ENCODE peak calls at places on chromosomes 6 and 20, in six cellular contexts. One of them, this sample, is unnamed.

GRCh38 chr6:169963581-169964297 is 212.3 kb downstream of the ERMARD start:
- DNase-seq in CD8-positive, alpha-beta memory T cell: no peak
- DNase-seq in A549: no peak
- DNase-seq in iPS DF 6.9: no peak
- DNase-seq in ascending aorta: no peak
- DNase-seq in right lobe of liver: peak; percentile 22
- DNase-seq in this sample: peak; percentile 16

GRCh38 chr6:43260791-43261190 is 17.5 kb downstream of the TTBK1 start:
- DNase-seq in A549: no peak
- DNase-seq in ascending aorta: no peak
- DNase-seq in CD8-positive, alpha-beta memory T cell: no peak
- DNase-seq in right lobe of liver: no peak
- DNase-seq in iPS DF 6.9: no peak
- DNase-seq in this sample: no peak

GRCh38 chr6:42629845-42630244 is 66.0 kb downstream of the UBR2 start:
- DNase-seq in ascending aorta: no peak
- DNase-seq in A549: no peak
- DNase-seq in CD8-positive, alpha-beta memory T cell: no peak
- DNase-seq in iPS DF 6.9: no peak
- DNase-seq in right lobe of liver: no peak
- DNase-seq in this sample: no peak

GRCh38 chr20:5822569-5822968 is 72.4 kb downstream of the SHLD1 start:
- DNase-seq in right lobe of liver: no peak
- DNase-seq in ascending aorta: no peak
- DNase-seq in CD8-positive, alpha-beta memory T cell: no peak
- DNase-seq in iPS DF 6.9: no peak
- DNase-seq in A549: no peak
- DNase-seq in this sample: no peak

GRCh38 chr20:11703119-11703518 is 214.6 kb upstream of the BTBD3 start:
- DNase-seq in iPS DF 6.9: no peak
- DNase-seq in ascending aorta: no peak
- DNase-seq in CD8-positive, alpha-beta memory T cell: no peak
- DNase-seq in right lobe of liver: no peak
- DNase-seq in A549: no peak
- DNase-seq in this sample: no peak

GRCh38 chr6:16854986-16855385 is 93.7 kb upstream of the ATXN1 start:
- DNase-seq in right lobe of liver: no peak
- DNase-seq in A549: no peak
- DNase-seq in ascending aorta: no peak
- DNase-seq in CD8-positive, alpha-beta memory T cell: no peak
- DNase-seq in iPS DF 6.9: no peak
- DNase-seq in this sample: no peak

GRCh38 chr6:40631760-40632159 is 44.6 kb upstream of the LRFN2 start:
- DNase-seq in right lobe of liver: no peak
- DNase-seq in CD8-positive, alpha-beta memory T cell: no peak
- DNase-seq in A549: no peak
- DNase-seq in ascending aorta: no peak
- DNase-seq in iPS DF 6.9: no peak
- DNase-seq in this sample: no peak

GRCh38 chr6:145028144-145028818 is 707.0 kb downstream of the EPM2A start:
- DNase-seq in ascending aorta: no peak
- DNase-seq in right lobe of liver: no peak
- DNase-seq in CD8-positive, alpha-beta memory T cell: no peak
- DNase-seq in A549: peak; percentile 57
- DNase-seq in iPS DF 6.9: peak; percentile 22
- DNase-seq in this sample: no peak

GRCh38 chr20:25259788-25260254 is 11.9 kb downstream of the PYGB start:
- DNase-seq in right lobe of liver: no peak
- DNase-seq in CD8-positive, alpha-beta memory T cell: no peak
- DNase-seq in iPS DF 6.9: no peak
- DNase-seq in ascending aorta: no peak
- DNase-seq in A549: no peak
- DNase-seq in this sample: no peak

GRCh38 chr20:63132131-63132714 is 83.7 kb downstream of the YTHDF1 start:
- DNase-seq in iPS DF 6.9: no peak
- DNase-seq in right lobe of liver: peak; percentile 28
- DNase-seq in A549: no peak
- DNase-seq in CD8-positive, alpha-beta memory T cell: no peak
- DNase-seq in ascending aorta: no peak
- DNase-seq in this sample: no peak

GRCh38 chr20:44028341-44028715 is 113.7 kb downstream of the TOX2 start:
- DNase-seq in CD8-positive, alpha-beta memory T cell: no peak
- DNase-seq in ascending aorta: no peak
- DNase-seq in right lobe of liver: peak; percentile 12
- DNase-seq in iPS DF 6.9: no peak
- DNase-seq in A549: no peak
- DNase-seq in this sample: peak; percentile 1

GRCh38 chr6:82744286-82745015 is 321.2 kb downstream of the UBE3D start:
- DNase-seq in ascending aorta: no peak
- DNase-seq in A549: no peak
- DNase-seq in CD8-positive, alpha-beta memory T cell: no peak
- DNase-seq in right lobe of liver: no peak
- DNase-seq in iPS DF 6.9: no peak
- DNase-seq in this sample: no peak

GRCh38 chr20:18662279-18662678 is 74.4 kb downstream of the DTD1 start:
- DNase-seq in CD8-positive, alpha-beta memory T cell: no peak
- DNase-seq in A549: no peak
- DNase-seq in right lobe of liver: no peak
- DNase-seq in ascending aorta: no peak
- DNase-seq in iPS DF 6.9: no peak
- DNase-seq in this sample: no peak

GRCh38 chr20:17570347-17571152 is 675 bp downstream of the DSTN start:
- DNase-seq in A549: peak; percentile 77
- DNase-seq in CD8-positive, alpha-beta memory T cell: peak; percentile 22
- DNase-seq in ascending aorta: no peak
- DNase-seq in iPS DF 6.9: no peak
- DNase-seq in right lobe of liver: peak; percentile 62
- DNase-seq in this sample: peak; percentile 58

GRCh38 chr6:10970731-10971130 is 73.4 kb downstream of the ELOVL2 start:
- DNase-seq in A549: no peak
- DNase-seq in iPS DF 6.9: no peak
- DNase-seq in ascending aorta: no peak
- DNase-seq in right lobe of liver: no peak
- DNase-seq in CD8-positive, alpha-beta memory T cell: no peak
- DNase-seq in this sample: no peak

GRCh38 chr20:53989977-53990376 is 80.4 kb downstream of the BCAS1 start:
- DNase-seq in A549: no peak
- DNase-seq in right lobe of liver: no peak
- DNase-seq in ascending aorta: no peak
- DNase-seq in iPS DF 6.9: no peak
- DNase-seq in CD8-positive, alpha-beta memory T cell: no peak
- DNase-seq in this sample: no peak

GRCh38 chr20:8342401-8342800 is 210.3 kb downstream of the PLCB1 start:
- DNase-seq in iPS DF 6.9: no peak
- DNase-seq in right lobe of liver: no peak
- DNase-seq in CD8-positive, alpha-beta memory T cell: no peak
- DNase-seq in ascending aorta: no peak
- DNase-seq in A549: no peak
- DNase-seq in this sample: no peak

GRCh38 chr20:54649511-54649962 is 174.1 kb downstream of the DOK5 start:
- DNase-seq in iPS DF 6.9: peak; percentile 70
- DNase-seq in CD8-positive, alpha-beta memory T cell: no peak
- DNase-seq in right lobe of liver: peak; percentile 82
- DNase-seq in ascending aorta: no peak
- DNase-seq in A549: peak; percentile 75
- DNase-seq in this sample: peak; percentile 92

GRCh38 chr6:166078294-166078693 is 89.4 kb downstream of the TBXT start:
- DNase-seq in right lobe of liver: no peak
- DNase-seq in A549: no peak
- DNase-seq in ascending aorta: no peak
- DNase-seq in CD8-positive, alpha-beta memory T cell: no peak
- DNase-seq in iPS DF 6.9: no peak
- DNase-seq in this sample: no peak

GRCh38 chr6:132354517-132355167 is 46.6 kb downstream of the MOXD1 start:
- DNase-seq in CD8-positive, alpha-beta memory T cell: peak; percentile 37
- DNase-seq in right lobe of liver: no peak
- DNase-seq in iPS DF 6.9: no peak
- DNase-seq in ascending aorta: no peak
- DNase-seq in A549: peak; percentile 29
- DNase-seq in this sample: peak; percentile 44

GRCh38 chr6:8137529-8137939 is 35.2 kb upstream of the EEF1E1 start:
- DNase-seq in iPS DF 6.9: no peak
- DNase-seq in ascending aorta: no peak
- DNase-seq in CD8-positive, alpha-beta memory T cell: no peak
- DNase-seq in A549: no peak
- DNase-seq in right lobe of liver: no peak
- DNase-seq in this sample: no peak

GRCh38 chr20:25553819-25554296 is 31.5 kb downstream of the NINL start:
- DNase-seq in right lobe of liver: no peak
- DNase-seq in ascending aorta: no peak
- DNase-seq in iPS DF 6.9: no peak
- DNase-seq in A549: no peak
- DNase-seq in CD8-positive, alpha-beta memory T cell: no peak
- DNase-seq in this sample: no peak

GRCh38 chr6:166862287-166862977 is 93.9 kb downstream of the RNASET2 start:
- DNase-seq in ascending aorta: no peak
- DNase-seq in A549: no peak
- DNase-seq in CD8-positive, alpha-beta memory T cell: peak; percentile 13
- DNase-seq in right lobe of liver: no peak
- DNase-seq in iPS DF 6.9: no peak
- DNase-seq in this sample: peak; percentile 44

GRCh38 chr6:116012966-116013365 is 47.7 kb downstream of the FRK start:
- DNase-seq in ascending aorta: no peak
- DNase-seq in A549: no peak
- DNase-seq in right lobe of liver: no peak
- DNase-seq in CD8-positive, alpha-beta memory T cell: no peak
- DNase-seq in iPS DF 6.9: no peak
- DNase-seq in this sample: no peak

GRCh38 chr6:90098025-90098474 is 198.6 kb downstream of the BACH2 start:
- DNase-seq in ascending aorta: peak; percentile 63
- DNase-seq in right lobe of liver: no peak
- DNase-seq in iPS DF 6.9: no peak
- DNase-seq in CD8-positive, alpha-beta memory T cell: no peak
- DNase-seq in A549: no peak
- DNase-seq in this sample: no peak

GRCh38 chr6:150026976-150027805 is 1.9 kb upstream of the RAET1L start:
- DNase-seq in A549: no peak
- DNase-seq in iPS DF 6.9: no peak
- DNase-seq in CD8-positive, alpha-beta memory T cell: no peak
- DNase-seq in right lobe of liver: no peak
- DNase-seq in ascending aorta: no peak
- DNase-seq in this sample: no peak

GRCh38 chr6:42610416-42610815 is 46.6 kb downstream of the UBR2 start:
- DNase-seq in iPS DF 6.9: no peak
- DNase-seq in right lobe of liver: no peak
- DNase-seq in CD8-positive, alpha-beta memory T cell: no peak
- DNase-seq in A549: no peak
- DNase-seq in ascending aorta: no peak
- DNase-seq in this sample: no peak

GRCh38 chr6:156634048-156634447 is 143.1 kb upstream of the ARID1B start:
- DNase-seq in iPS DF 6.9: no peak
- DNase-seq in A549: no peak
- DNase-seq in ascending aorta: no peak
- DNase-seq in right lobe of liver: no peak
- DNase-seq in CD8-positive, alpha-beta memory T cell: no peak
- DNase-seq in this sample: no peak

GRCh38 chr20:20519269-20519668 is 151.4 kb downstream of the INSM1 start:
- DNase-seq in ascending aorta: no peak
- DNase-seq in right lobe of liver: no peak
- DNase-seq in CD8-positive, alpha-beta memory T cell: no peak
- DNase-seq in iPS DF 6.9: no peak
- DNase-seq in A549: no peak
- DNase-seq in this sample: no peak

GRCh38 chr20:21509079-21509596 is 4.7 kb downstream of the NKX2-2 start:
- DNase-seq in CD8-positive, alpha-beta memory T cell: no peak
- DNase-seq in A549: no peak
- DNase-seq in right lobe of liver: peak; percentile 10
- DNase-seq in ascending aorta: no peak
- DNase-seq in iPS DF 6.9: no peak
- DNase-seq in this sample: no peak

GRCh38 chr6:44474643-44475042 is 87.1 kb downstream of the CDC5L start:
- DNase-seq in ascending aorta: no peak
- DNase-seq in iPS DF 6.9: no peak
- DNase-seq in A549: no peak
- DNase-seq in CD8-positive, alpha-beta memory T cell: no peak
- DNase-seq in right lobe of liver: no peak
- DNase-seq in this sample: no peak
- H3K4me1 ChIP-seq in ascending aorta: peaks cover 2% of the 10 kb centered on the region
- H3K4me1 ChIP-seq in iPS DF 6.9: peaks cover 4% of the 10 kb centered on the region
- H3K4me1 ChIP-seq in A549: peaks cover 16% of the 10 kb centered on the region
- H3K4me1 ChIP-seq in CD8-positive, alpha-beta memory T cell: peaks cover 8% of the 10 kb centered on the region
- H3K4me1 ChIP-seq in right lobe of liver: no peaks in the 10 kb centered on the region
- H3K4me1 ChIP-seq in this sample: peaks cover 7% of the 10 kb centered on the region

GRCh38 chr20:32355417-32355841 is 2.7 kb upstream of the ASXL1 start:
- DNase-seq in CD8-positive, alpha-beta memory T cell: no peak
- DNase-seq in A549: no peak
- DNase-seq in ascending aorta: no peak
- DNase-seq in right lobe of liver: no peak
- DNase-seq in iPS DF 6.9: no peak
- DNase-seq in this sample: no peak
- H3K4me3 ChIP-seq in CD8-positive, alpha-beta memory T cell: no peak overlapping the region
- H3K4me3 ChIP-seq in A549: no peak overlapping the region
- H3K4me3 ChIP-seq in ascending aorta: no peak overlapping the region
- H3K4me3 ChIP-seq in right lobe of liver: no peak overlapping the region
- H3K4me3 ChIP-seq in iPS DF 6.9: no peak overlapping the region
- H3K4me3 ChIP-seq in this sample: no peak overlapping the region

DNA sequence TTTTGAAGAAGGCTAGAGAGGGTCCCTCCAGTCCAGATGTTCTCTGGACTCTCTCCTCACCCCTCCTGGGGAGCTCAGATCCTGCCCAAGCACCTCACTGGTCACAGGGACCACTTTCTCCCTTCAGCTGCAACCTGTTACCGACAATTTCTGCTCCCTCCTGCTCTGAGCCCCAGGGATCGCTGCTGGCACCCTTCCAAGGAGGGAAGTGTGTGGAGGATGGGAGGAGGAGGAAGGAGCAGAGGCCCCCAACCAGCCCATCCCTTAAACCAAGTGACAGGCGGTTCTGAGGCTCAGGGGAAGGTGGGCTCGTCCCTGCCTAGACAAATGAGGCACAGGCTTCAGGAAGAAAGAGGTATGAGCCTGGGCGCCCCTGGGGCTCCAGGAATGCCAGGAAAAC is 13.9 kb downstream of the PMEPA1 start:
- DNase-seq in right lobe of liver: no peak
- DNase-seq in A549: no peak
- DNase-seq in iPS DF 6.9: no peak
- DNase-seq in CD8-positive, alpha-beta memory T cell: no peak
- DNase-seq in ascending aorta: no peak
- DNase-seq in this sample: no peak
- H3K4me1 ChIP-seq in right lobe of liver: no peaks in the 10 kb centered on the region
- H3K4me1 ChIP-seq in A549: peaks cover 95% of the 10 kb centered on the region
- H3K4me1 ChIP-seq in iPS DF 6.9: peaks cover 5% of the 10 kb centered on the region
- H3K4me1 ChIP-seq in CD8-positive, alpha-beta memory T cell: no peaks in the 10 kb centered on the region
- H3K4me1 ChIP-seq in ascending aorta: peaks cover 90% of the 10 kb centered on the region
- H3K4me1 ChIP-seq in this sample: peaks cover 42% of the 10 kb centered on the region

DNA sequence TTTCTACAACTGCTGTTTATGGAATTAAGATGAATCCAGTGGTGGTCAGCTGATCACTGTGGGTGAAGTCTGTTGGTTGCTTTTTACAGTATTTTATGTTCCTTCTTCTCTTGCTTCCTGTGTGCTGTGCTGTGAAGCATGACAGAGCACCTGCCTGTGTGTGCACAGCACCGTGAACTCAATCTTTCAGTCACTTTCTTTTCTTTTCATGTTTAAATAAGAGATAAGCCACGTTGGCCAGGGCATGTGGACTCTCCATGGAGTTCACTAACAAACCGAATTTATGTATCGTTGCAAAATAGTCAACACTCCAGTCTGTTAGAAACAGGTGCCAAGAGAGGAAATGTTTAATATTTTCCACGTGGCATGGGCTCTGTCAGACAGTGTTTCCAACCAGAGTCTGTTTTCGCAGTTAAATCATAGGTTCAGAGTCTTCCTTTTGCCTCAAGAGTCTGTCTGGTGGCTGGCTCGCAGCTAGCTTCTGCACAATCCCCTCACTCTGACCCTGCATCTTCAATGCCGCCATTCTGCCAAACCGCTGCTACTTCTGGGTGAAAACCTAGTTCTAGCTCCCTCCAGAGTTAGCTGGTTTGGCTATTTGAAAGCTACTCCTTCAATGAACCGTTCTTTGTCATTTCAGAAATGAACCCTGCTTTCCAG is 73.2 kb downstream of the QRSL1 start:
- DNase-seq in iPS DF 6.9: no peak
- DNase-seq in right lobe of liver: peak; percentile 86
- DNase-seq in ascending aorta: no peak
- DNase-seq in CD8-positive, alpha-beta memory T cell: no peak
- DNase-seq in A549: no peak
- DNase-seq in this sample: peak; percentile 80
- H3K4me3 ChIP-seq in iPS DF 6.9: no peak overlapping the region
- H3K4me3 ChIP-seq in right lobe of liver: peak overlapping the region; percentile 39
- H3K4me3 ChIP-seq in ascending aorta: no peak overlapping the region
- H3K4me3 ChIP-seq in CD8-positive, alpha-beta memory T cell: no peak overlapping the region
- H3K4me3 ChIP-seq in A549: no peak overlapping the region
- H3K4me3 ChIP-seq in this sample: no peak overlapping the region